ENCODE peak calls at places on chromosomes 13 and 19, in four cellular contexts. S is IMR-90, M is K562, B is A549. U is an unnamed sample.

GRCh38 chr13:99577934-99578917 is 77.0 kb downstream of the TM9SF2 start:
- DNase-seq in S (no peak), M (peak; percentile 13), B (no peak), U (peak; percentile 47)

GRCh38 chr13:45242524-45242923 is 41.7 kb upstream of the KCTD4 start:
- DNase-seq in S (no peak), M (no peak), B (no peak), U (no peak)

GRCh38 chr13:76638882-76639281 is 247.3 kb downstream of the KCTD12 start:
- DNase-seq in S (peak; percentile 8), M (no peak), B (no peak), U (no peak)

GRCh38 chr19:48674216-48674809 is 1.5 kb upstream of the NTN5 start:
- DNase-seq in S (no peak), M (no peak), B (no peak), U (no peak)

GRCh38 chr19:54882758-54883157 is 8.7 kb downstream of the FCAR start:
- DNase-seq in S (no peak), M (no peak), B (no peak), U (peak; percentile 12)

GRCh38 chr19:58559275-58560006 is 1.0 kb upstream of the UBE2M start:
- DNase-seq in S (peak; percentile 89), M (peak; percentile 97), B (peak; percentile 99), U (peak; percentile 92)

GRCh38 chr19:49528211-49528771 is 488 bp downstream of the RCN3 start:
- DNase-seq in S (peak; percentile 30), M (no peak), B (no peak), U (no peak)

GRCh38 chr13:102033719-102034446 is 368.0 kb downstream of the FGF14 start:
- DNase-seq in S (no peak), M (no peak), B (no peak), U (no peak)

GRCh38 chr19:39539519-39540332 is at the start of gene EID2:
- DNase-seq in S (peak; percentile 93), M (peak; percentile 96), B (peak; percentile 99), U (peak; percentile 83)

GRCh38 chr19:37468961-37469777 is at the start of gene ZNF570:
- DNase-seq in S (peak; percentile 84), M (peak; percentile 13), B (peak; percentile 72), U (peak; percentile 72)

GRCh38 chr13:93368705-93369104 is 142.1 kb downstream of the GPC6 start:
- DNase-seq in S (no peak), M (no peak), B (no peak), U (no peak)

GRCh38 chr19:10091892-10092641 is 6.0 kb downstream of the SHFL start:
- DNase-seq in S (no peak), M (peak; percentile 64), B (no peak), U (no peak)

GRCh38 chr13:28609936-28610335 is 49.0 kb upstream of the POMP start:
- DNase-seq in S (peak; percentile 87), M (no peak), B (no peak), U (no peak)

DNA sequence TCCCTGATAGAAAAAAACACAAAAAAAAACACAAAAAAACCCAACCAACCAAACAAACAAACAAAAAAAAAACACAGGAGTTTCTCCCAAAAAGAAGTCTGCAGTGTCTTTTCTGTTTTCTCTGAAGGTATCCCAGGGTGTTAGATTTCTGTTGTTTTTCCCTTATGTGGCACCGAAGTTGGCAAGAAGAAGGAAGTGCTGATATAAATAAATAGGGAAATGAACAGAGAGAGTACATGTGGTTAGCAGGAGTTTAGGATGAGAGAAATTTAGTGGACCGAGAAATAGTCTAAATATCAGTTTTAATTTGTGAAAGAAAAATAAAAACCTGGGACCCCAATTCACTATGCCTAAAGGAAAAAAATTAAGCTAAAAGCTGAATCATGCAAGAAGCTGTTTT is 287.0 kb upstream of the SGCG start:
- DNase-seq in S (no peak), M (no peak), B (no peak), U (no peak)
- TF ChIP-seq MAZ in S (no peak), M (no peak), B (no peak), U (no peak)

DNA sequence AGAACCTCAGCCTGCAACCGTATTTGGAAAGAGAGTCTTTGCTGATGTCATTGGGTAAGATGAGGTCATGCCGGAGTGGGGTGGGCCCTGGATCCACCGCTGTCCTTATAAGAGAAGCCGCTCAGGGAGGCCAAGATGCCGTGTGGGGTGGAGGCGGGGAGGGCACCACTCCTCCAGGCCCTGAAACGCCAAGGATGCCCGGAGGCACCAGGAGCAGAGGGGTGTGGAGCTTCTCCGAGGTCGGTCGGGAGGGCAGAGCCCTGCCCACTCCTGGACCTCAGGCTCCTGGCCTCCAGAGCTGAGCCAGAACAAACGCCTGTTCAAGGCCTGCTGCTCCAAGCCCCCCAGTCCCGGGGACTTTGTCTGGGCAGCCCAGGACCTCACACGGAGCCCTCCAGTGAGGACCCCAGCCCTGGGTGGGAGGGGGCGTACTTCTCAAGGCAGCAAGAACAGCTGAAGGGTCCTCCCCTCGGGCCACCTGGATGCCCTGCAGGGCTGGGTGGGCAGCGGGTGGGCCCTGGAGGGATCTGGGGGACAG is 29.9 kb downstream of the PIP5K1C start:
- DNase-seq in S (peak; percentile 84), M (peak; percentile 89), B (no peak), U (no peak)
- TF ChIP-seq MAZ in S (no peak), M (peak; percentile 34), B (no peak), U (no peak)

GRCh38 chr13:113489171-113489548 is 1.4 kb downstream of the DCUN1D2 start:
- DNase-seq in S (no peak), M (peak; percentile 14), B (no peak), U (peak; percentile 16)
- TF ChIP-seq MAZ in S (no peak), M (no peak), B (no peak), U (no peak)

DNA sequence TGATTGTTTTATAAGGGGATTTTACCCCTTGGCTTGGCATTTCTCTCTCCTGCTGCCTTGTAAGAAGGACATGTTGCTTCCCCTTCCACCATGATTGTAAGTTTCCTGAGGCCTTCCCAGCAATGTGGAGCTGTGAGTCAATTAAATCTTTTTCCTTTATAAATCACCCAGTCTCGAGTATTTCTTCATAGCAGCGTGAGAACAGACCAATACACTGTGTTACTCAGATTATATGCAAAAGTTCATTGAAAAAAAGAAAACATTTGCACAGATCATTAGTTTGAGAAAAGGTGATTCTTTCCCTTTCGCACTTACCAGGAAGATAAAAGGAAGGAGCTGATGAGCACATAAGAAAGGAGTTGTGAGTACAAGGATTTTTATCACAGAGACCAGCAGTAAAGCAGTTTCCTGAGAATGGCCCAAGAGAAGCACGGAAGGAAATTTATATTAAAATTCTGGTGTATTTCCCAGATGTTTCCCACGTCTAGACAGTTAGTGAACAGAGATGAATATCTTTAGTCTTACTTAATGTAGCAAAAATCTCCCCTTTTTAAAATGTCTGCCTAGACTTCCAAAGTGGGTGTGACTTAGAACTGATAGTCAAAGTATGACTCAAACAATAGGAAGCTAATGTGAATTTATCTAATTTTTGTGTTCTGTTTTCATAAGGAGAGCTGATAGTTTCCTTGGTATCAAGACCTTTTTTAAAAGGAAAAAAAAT is 431.8 kb upstream of the SGCG start:
- DNase-seq in S (no peak), M (no peak), B (no peak), U (no peak)
- TF ChIP-seq MAZ in S (no peak), M (no peak), B (no peak), U (no peak)

GRCh38 chr19:8826371-8826770 is 5.7 kb downstream of the ZNF558 start:
- DNase-seq in S (no peak), M (peak; percentile 4), B (no peak), U (no peak)
- TF ChIP-seq MAZ in S (no peak), M (no peak), B (no peak), U (no peak)

DNA sequence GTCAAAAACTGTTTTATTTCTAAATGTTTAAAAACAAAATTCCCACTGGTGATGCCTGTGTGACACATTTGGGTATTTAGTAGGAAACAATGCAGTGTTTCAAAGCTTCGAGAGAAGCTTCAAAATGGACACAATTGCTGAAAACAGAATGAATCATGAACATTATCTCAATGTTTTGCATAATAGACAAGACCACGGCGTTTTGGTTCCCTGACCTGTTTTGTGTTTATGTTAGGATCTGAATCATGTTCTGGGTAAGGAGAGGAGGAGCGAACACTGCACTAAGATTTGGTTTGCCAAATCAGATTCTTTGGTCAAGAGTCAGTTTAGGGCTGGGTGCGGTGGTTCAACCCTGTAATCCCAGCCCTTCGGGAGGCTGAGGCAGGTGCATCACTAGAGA is 42.2 kb downstream of the IFT88 start:
- DNase-seq in S (peak; percentile 94), M (no peak), B (no peak), U (no peak)
- TF ChIP-seq MAZ in S (no peak), M (no peak), B (no peak), U (no peak)

DNA sequence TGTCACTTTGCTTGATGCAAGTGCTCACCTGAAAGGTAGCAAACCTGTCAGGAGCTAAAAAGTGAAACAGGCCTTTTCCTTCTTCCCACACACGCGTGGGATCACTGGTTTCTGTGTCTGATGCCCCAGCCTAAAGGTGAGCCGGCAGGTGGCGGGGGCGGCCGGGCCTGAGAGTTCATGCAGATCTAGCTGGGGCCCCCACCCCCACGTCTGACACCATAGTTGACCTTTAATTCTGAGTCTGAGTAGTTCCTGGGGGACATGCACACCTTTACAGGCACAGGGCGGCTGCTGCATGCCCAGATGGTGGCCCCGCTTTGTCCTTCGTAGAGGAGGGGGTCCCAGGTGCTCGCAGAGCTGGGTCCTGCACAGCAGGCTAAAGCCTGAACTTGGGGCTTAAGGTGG is 345.3 kb downstream of the TEX29 start:
- DNase-seq in S (no peak), M (no peak), B (no peak), U (no peak)
- TF ChIP-seq MAZ in S (no peak), M (no peak), B (no peak), U (no peak)